ENCODE peak calls at places on chromosomes 11 and 22, in six cellular contexts. H, X, U, G, Q and L are unnamed samples.

GRCh38 chr11:22461626-22462025 is 123.4 kb downstream of the SLC17A6 start:
- DNase-seq in H (no peak), X (no peak), U (no peak), G (peak), Q (no peak), L (no peak)

GRCh38 chr22:42950281-42950680 is 64.7 kb downstream of the PACSIN2 start:
- DNase-seq in H (no peak), X (no peak), U (no peak), G (no peak), Q (no peak), L (no peak)

GRCh38 chr11:128058580-128059208 is 528.7 kb downstream of the ETS1 start:
- DNase-seq in H (no peak), X (no peak), U (no peak), G (peak), Q (no peak), L (peak)

GRCh38 chr11:27861706-27862430 is 161.6 kb upstream of the BDNF start:
- DNase-seq in H (peak), X (no peak), U (no peak), G (peak), Q (no peak), L (peak)

GRCh38 chr11:66221726-66222236 is 46.7 kb upstream of the RAB1B start:
- DNase-seq in H (no peak), X (no peak), U (no peak), G (peak), Q (no peak), L (peak)

GRCh38 chr22:47456031-47456430 is 693.6 kb downstream of the TBC1D22A start:
- DNase-seq in H (no peak), X (no peak), U (no peak), G (no peak), Q (no peak), L (no peak)

GRCh38 chr11:3642071-3642951 is 519 bp upstream of the ART5 start:
- DNase-seq in H (peak), X (peak), U (peak), G (peak), Q (peak), L (peak)

GRCh38 chr11:134036484-134037092 is 32.3 kb upstream of the JAM3 start:
- DNase-seq in H (no peak), X (no peak), U (no peak), G (no peak), Q (no peak), L (no peak)

GRCh38 chr22:39622881-39623367 is 52.4 kb downstream of the CACNA1I start:
- DNase-seq in H (peak), X (no peak), U (no peak), G (peak), Q (no peak), L (no peak)

GRCh38 chr11:33620423-33621120 is 80.1 kb downstream of the C11orf91 start:
- DNase-seq in H (peak), X (no peak), U (peak), G (no peak), Q (peak), L (peak)

GRCh38 chr11:73759520-73760065 is 1.3 kb downstream of the RAB6A start:
- DNase-seq in H (peak), X (no peak), U (no peak), G (no peak), Q (no peak), L (no peak)